ENCODE peak calls at places on chromosome 17, in five cellular contexts. X is activated CD4-positive, alpha-beta T cell treated with anti-CD3 and anti-CD28 coated beads, Interleukin-2, amount 50 U/mL, for 1 hour; T is AG09309; V is epithelial cell of esophagus; M is GM13976. Q is an unnamed sample.

GRCh38 chr17:7405413-7405881 is 1.6 kb upstream of the TMEM256 start:
- DNase-seq in X (no peak), T (no peak), V (no peak), M (no peak), Q (no peak)

GRCh38 chr17:80222376-80223141 is 2.3 kb downstream of the SLC26A11 start:
- DNase-seq in X (no peak), T (no peak), V (no peak), M (no peak), Q (no peak)

GRCh38 chr17:50211249-50212120 is 10.1 kb upstream of the COL1A1 start:
- DNase-seq in X (no peak), T (no peak), V (no peak), M (no peak), Q (no peak)

GRCh38 chr17:65931246-65932149 is 260.4 kb downstream of the CEP112 start:
- DNase-seq in X (no peak), T (no peak), V (no peak), M (no peak), Q (no peak)

GRCh38 chr17:9240659-9241370 is 219.5 kb downstream of the NTN1 start:
- DNase-seq in X (no peak), T (no peak), V (no peak), M (no peak), Q (no peak)

GRCh38 chr17:45677770-45678169 is 106.3 kb upstream of the CRHR1 start:
- DNase-seq in X (no peak), T (no peak), V (no peak), M (no peak), Q (peak)

GRCh38 chr17:21467196-21467595 is 91.0 kb downstream of the KCNJ12 start:
- DNase-seq in X (no peak), T (no peak), V (no peak), M (no peak), Q (no peak)

GRCh38 chr17:2828396-2829038 is 32.3 kb downstream of the RAP1GAP2 start:
- DNase-seq in X (peak), T (no peak), V (peak), M (peak), Q (no peak)